ENCODE peak calls at places on chromosome 10, in four cellular contexts. C is IMR-90, U is endothelial cell of umbilical vein, E is K562. G is an unnamed sample.

GRCh38 chr10:12513775-12514663 is 164.7 kb downstream of the CAMK1D start:
- DNase-seq in U (no peak), C (peak; percentile 38), E (no peak), G (no peak)

GRCh38 chr10:86775056-86775858 is 18.8 kb downstream of the BMPR1A start:
- DNase-seq in E (peak; percentile 24), U (no peak), C (peak; percentile 33), G (no peak)

GRCh38 chr10:29734980-29735627 is 100.3 kb upstream of the SVIL start:
- DNase-seq in E (no peak), C (no peak), U (peak; percentile 42), G (no peak)

GRCh38 chr10:116771101-116771705 is 28.8 kb upstream of the HSPA12A start:
- DNase-seq in C (peak; percentile 95), U (no peak), E (no peak), G (no peak)

GRCh38 chr10:72694476-72695369 is 2.8 kb downstream of the MCU start:
- DNase-seq in U (peak; percentile 74), C (peak; percentile 65), E (no peak), G (no peak)

GRCh38 chr10:116017405-116017804 is 255.6 kb downstream of the GFRA1 start:
- DNase-seq in U (no peak), C (no peak), E (no peak), G (no peak)

GRCh38 chr10:131546086-131546810 is 234.7 kb upstream of the TCERG1L start:
- DNase-seq in U (no peak), E (no peak), C (no peak), G (no peak)

GRCh38 chr10:17850526-17850925 is 41.4 kb downstream of the MRC1 start:
- DNase-seq in E (no peak), C (no peak), U (no peak), G (no peak)

GRCh38 chr10:116113721-116114501 is 159.1 kb downstream of the GFRA1 start:
- DNase-seq in C (peak; percentile 82), U (no peak), E (no peak), G (no peak)

GRCh38 chr10:70898687-70899086 is 10.3 kb upstream of the PCBD1 start:
- DNase-seq in C (no peak), U (no peak), E (no peak), G (no peak)

GRCh38 chr10:47339186-47339735 is 8.9 kb upstream of the RBP3 start:
- DNase-seq in E (no peak), U (no peak), C (no peak), G (no peak)

GRCh38 chr10:87864497-87865059 is 1.2 kb downstream of the PTEN start:
- DNase-seq in U (peak; percentile 59), E (peak; percentile 4), C (no peak), G (no peak)

GRCh38 chr10:34553753-34554152 is 261.3 kb downstream of the PARD3 start:
- DNase-seq in U (no peak), C (no peak), E (no peak), G (no peak)

GRCh38 chr10:107880185-107880584 is 715.7 kb upstream of the SORCS1 start:
- DNase-seq in U (no peak), C (no peak), E (no peak), G (no peak)

GRCh38 chr10:28111712-28112111 is 112.8 kb upstream of the ODAD2 start:
- DNase-seq in U (peak; percentile 53), E (no peak), C (peak; percentile 83), G (no peak)

GRCh38 chr10:23051855-23052309 is 43.5 kb upstream of the MSRB2 start:
- DNase-seq in U (no peak), C (no peak), E (no peak), G (no peak)

DNA sequence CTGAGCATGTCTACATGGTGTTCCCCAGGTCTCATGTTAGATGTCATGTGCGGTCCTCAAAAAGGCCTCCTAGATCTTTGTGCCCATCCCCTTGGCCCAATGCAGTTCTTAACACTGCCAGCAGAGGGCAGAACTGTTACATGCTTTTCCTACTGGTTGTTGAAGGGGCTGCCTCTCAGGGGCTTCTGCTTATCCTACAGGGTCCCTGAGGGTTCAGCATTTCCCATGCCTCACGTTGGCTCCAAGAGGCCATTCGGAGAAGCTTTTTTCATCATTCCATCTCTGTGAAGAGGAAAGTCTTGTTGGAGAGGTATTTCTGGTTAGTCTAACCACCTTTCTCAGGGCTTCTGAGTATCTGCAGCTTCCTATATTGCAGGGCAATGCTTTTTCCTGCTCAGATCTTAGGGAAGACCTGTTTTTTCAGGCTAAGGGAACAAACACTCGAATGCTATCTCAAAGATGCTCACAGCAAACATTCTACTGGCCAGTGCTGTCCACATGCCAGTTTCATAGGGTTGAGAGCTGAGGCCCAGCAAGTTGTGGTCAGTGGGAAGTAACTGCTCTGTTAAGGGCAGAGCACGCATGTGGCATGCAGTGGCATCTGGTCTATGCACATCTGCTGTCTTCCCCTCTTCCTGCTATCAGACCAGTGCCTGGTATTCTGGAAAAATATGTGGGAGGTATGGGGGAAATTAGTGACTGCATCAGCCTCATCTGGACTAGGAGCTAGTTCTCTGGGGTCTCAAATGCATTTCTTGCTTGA is 31.5 kb downstream of the MBL2 start:
- DNase-seq in C (peak; percentile 17), U (peak; percentile 52), E (peak; percentile 53), G (no peak)
- TF ChIP-seq CTCF in C (peak; percentile 62), U (peak; percentile 85), E (peak; percentile 34), G (peak; percentile 92)

GRCh38 chr10:114517681-114518250 is 113.5 kb upstream of the AFAP1L2 start:
- DNase-seq in U (no peak), C (no peak), E (no peak), G (no peak)

GRCh38 chr10:114519756-114520288 is 115.5 kb upstream of the AFAP1L2 start:
- DNase-seq in E (no peak), C (no peak), U (no peak), G (no peak)

GRCh38 chr10:114519306-114519669 is 115.0 kb upstream of the AFAP1L2 start:
- DNase-seq in E (no peak), U (no peak), C (no peak), G (no peak)

GRCh38 chr10:114520453-114520852 is 116.2 kb upstream of the AFAP1L2 start:
- DNase-seq in C (peak; percentile 92), U (peak; percentile 81), E (no peak), G (no peak)

GRCh38 chr10:114518401-114519305 is 114.4 kb upstream of the AFAP1L2 start:
- DNase-seq in C (peak; percentile 52), U (no peak), E (no peak), G (no peak)
- H3K27ac ChIP-seq in C (no peak overlapping the region), U (no peak overlapping the region), E (no peak overlapping the region), G (peak overlapping the region; percentile 96)

GRCh38 chr10:84194424-84195043 is at the start of gene CDHR1:
- DNase-seq in E (peak; percentile 89), U (no peak), C (no peak), G (no peak)
- H3K9ac ChIP-seq in E (peak within 1 kb of the TSS; percentile 84), U (no peak within 1 kb of the TSS), C (no peak within 1 kb of the TSS), G (peak within 1 kb of the TSS; percentile 22)

GRCh38 chr10:100939763-100940344 is 27.1 kb downstream of the SLF2 start:
- DNase-seq in U (no peak), C (peak; percentile 69), E (no peak), G (no peak)

GRCh38 chr10:100930368-100930767 is 17.6 kb downstream of the SLF2 start:
- DNase-seq in U (no peak), E (no peak), C (peak; percentile 12), G (no peak)

DNA sequence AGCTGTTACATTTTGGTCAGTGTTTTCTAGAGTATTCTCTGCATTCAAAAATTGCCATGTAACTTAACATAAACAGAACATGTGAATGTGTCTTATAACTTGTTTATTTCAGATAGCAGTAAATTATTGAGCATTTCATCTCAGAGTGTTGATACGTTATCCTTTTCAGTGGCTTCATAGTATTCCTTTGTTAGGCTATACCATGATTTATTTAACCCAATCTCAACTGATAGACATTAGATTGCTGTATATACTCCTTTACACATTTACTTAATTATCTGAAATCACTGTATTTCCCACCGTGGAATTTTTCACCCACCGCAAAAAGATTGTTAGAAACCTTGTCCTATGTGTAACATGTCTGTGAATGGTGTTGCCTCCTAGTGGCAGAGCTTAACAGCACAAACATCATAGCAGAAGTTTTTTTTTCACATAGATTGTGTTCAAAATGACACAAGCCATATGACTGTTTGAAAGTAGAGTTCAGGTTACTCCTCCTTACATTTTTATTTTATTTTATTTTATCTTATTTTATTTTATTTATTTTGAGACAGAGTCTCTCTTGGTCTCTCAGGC is 21.4 kb downstream of the SLF2 start:
- DNase-seq in C (no peak), E (peak; percentile 11), U (no peak), G (no peak)
- TF ChIP-seq CTCF in C (peak; percentile 37), E (peak; percentile 32), U (peak; percentile 33), G (peak; percentile 49)

DNA sequence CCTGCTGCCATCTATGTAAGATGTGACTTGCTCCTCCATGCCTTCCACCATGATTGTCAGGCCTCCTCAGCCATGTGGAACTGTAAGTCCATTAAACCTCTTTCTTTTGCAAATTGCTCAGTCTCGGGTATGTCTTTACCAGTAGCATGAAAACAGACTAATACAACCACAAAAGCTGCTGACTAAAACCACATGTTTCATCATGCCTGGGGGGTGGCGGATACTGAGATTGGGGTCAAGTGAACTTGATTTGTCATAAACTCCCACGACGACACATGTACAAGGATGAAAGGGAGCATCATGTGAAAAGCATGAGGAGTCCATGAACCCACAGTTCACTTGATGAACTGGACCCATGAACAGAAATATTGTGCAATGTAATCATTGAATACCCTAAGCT is 134.9 kb upstream of the ANK3 start:
- DNase-seq in U (no peak), E (no peak), C (peak; percentile 52), G (peak; percentile 60)
- H3K27ac ChIP-seq in U (no peak overlapping the region), E (no peak overlapping the region), C (no peak overlapping the region), G (no peak overlapping the region)

GRCh38 chr10:55232553-55232952 is 431.5 kb upstream of the PCDH15 start:
- DNase-seq in E (no peak), U (no peak), C (no peak), G (no peak)
- H3K9ac ChIP-seq in E (no peak overlapping the region), U (no peak overlapping the region), C (no peak overlapping the region), G (no peak overlapping the region)

DNA sequence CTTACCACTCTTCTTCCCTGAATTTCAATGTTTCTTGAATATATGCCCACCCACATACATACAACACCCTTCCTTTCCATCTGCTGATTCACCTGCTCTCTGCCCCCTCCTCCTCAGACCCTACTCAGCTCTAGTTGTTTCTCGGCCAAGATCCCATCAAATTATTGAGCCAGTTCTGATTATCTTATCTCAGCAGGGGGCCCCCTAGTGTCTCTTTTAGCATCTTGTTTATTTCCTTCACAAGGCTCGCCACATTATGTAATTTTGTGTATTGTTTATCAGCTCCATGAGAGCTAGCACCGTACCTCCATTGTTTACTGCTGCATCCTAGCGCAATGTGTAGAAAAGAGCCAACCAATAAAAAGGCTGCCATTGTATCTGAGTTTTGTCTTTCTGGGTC is 71.9 kb downstream of the FAM13C start:
- DNase-seq in U (no peak), E (no peak), C (no peak), G (no peak)
- TF ChIP-seq CTCF in U (no peak), E (no peak), C (no peak), G (peak; percentile 5)

GRCh38 chr10:118342638-118343020 is 505 bp upstream of the FAM204A start:
- DNase-seq in U (no peak), E (no peak), C (no peak), G (no peak)
- H3K27ac ChIP-seq in U (peak overlapping the region; percentile 11), E (no peak overlapping the region), C (no peak overlapping the region), G (peak overlapping the region; percentile 89)